ENCODE peak calls at places on chromosomes 4 and X, in six cellular contexts. C is foreskin fibroblast, N is WERI-Rb-1, S is pancreas, K is GM13976, A is neural crest cell. T is an unnamed sample.

GRCh38 chr4:7867701-7868429 is 71.8 kb downstream of the AFAP1 start:
- DNase-seq in C (no peak), N (no peak), S (no peak), K (no peak), A (no peak), T (no peak)

GRCh38 chr4:24369630-24370029 is 214.7 kb downstream of the DHX15 start:
- DNase-seq in C (no peak), N (no peak), S (no peak), K (no peak), A (no peak), T (no peak)

GRCh38 chrX:21438792-21439191 is 64.6 kb downstream of the CNKSR2 start:
- DNase-seq in C (no peak), N (no peak), S (no peak), K (no peak), A (no peak), T (no peak)

GRCh38 chr4:19583827-19584569 is 667.7 kb upstream of the SLIT2 start:
- DNase-seq in C (no peak), N (no peak), S (no peak), K (no peak), A (no peak), T (no peak)

GRCh38 chrX:148867596-148867995 is 367.2 kb downstream of the AFF2 start:
- DNase-seq in C (no peak), N (no peak), S (no peak), K (no peak), A (no peak), T (no peak)

GRCh38 chrX:48897157-48897620 is 379 bp downstream of the TIMM17B start:
- DNase-seq in C (peak), N (peak), S (peak), K (peak), A (peak), T (peak)

GRCh38 chr4:166816901-166817300 is 417.4 kb downstream of the SPOCK3 start:
- DNase-seq in C (no peak), N (no peak), S (no peak), K (no peak), A (no peak), T (no peak)

GRCh38 chrX:63513825-63514574 is 162.9 kb upstream of the SPIN4 start:
- DNase-seq in C (peak), N (no peak), S (no peak), K (no peak), A (no peak), T (no peak)

GRCh38 chrX:72270316-72270866 is 6.7 kb downstream of the RPS4X start:
- DNase-seq in C (no peak), N (no peak), S (no peak), K (no peak), A (no peak), T (no peak)

GRCh38 chr4:768076-768475 is 57.9 kb downstream of the CPLX1 start:
- DNase-seq in C (no peak), N (no peak), S (no peak), K (no peak), A (no peak), T (no peak)

GRCh38 chrX:129980043-129980442 is 2.4 kb upstream of the BCORL1 start:
- DNase-seq in C (no peak), N (peak), S (peak), K (peak), A (no peak), T (no peak)

GRCh38 chr4:41339812-41340809 is 83.4 kb downstream of the UCHL1 start:
- DNase-seq in C (peak), N (peak), S (no peak), K (no peak), A (peak), T (peak)

GRCh38 chr4:37948542-37948941 is 11.7 kb upstream of the PTTG2 start:
- DNase-seq in C (no peak), N (no peak), S (no peak), K (no peak), A (no peak), T (no peak)

GRCh38 chrX:101950581-101950980 is 18.8 kb upstream of the ZMAT1 start:
- DNase-seq in C (no peak), N (no peak), S (no peak), K (no peak), A (no peak), T (no peak)

GRCh38 chr4:153466637-153467153 is 535 bp downstream of the TMEM131L start:
- DNase-seq in C (no peak), N (no peak), S (peak), K (no peak), A (peak), T (no peak)

GRCh38 chr4:184647391-184648101 is 1.7 kb downstream of the CASP3 start:
- DNase-seq in C (no peak), N (no peak), S (no peak), K (no peak), A (no peak), T (no peak)

GRCh38 chrX:13750204-13750603 is 15.7 kb downstream of the OFD1 start:
- DNase-seq in C (no peak), N (no peak), S (no peak), K (peak), A (no peak), T (no peak)

GRCh38 chr4:23932935-23933334 is 43.1 kb upstream of the PPARGC1A start:
- DNase-seq in C (peak), N (no peak), S (no peak), K (no peak), A (no peak), T (no peak)

GRCh38 chrX:69082055-69082752 is 83.0 kb downstream of the PJA1 start:
- DNase-seq in C (no peak), N (no peak), S (peak), K (no peak), A (no peak), T (no peak)

GRCh38 chr4:128810331-128810870 is 901 bp downstream of the JADE1 start:
- DNase-seq in C (peak), N (peak), S (no peak), K (peak), A (no peak), T (peak)

GRCh38 chr4:123547167-123547817 is 150.7 kb downstream of the SPRY1 start:
- DNase-seq in C (no peak), N (no peak), S (peak), K (no peak), A (no peak), T (peak)

GRCh38 chr4:120865985-120866384 is 56.5 kb downstream of the PRDM5 start:
- DNase-seq in C (no peak), N (peak), S (no peak), K (no peak), A (no peak), T (no peak)

GRCh38 chr4:87975466-87975865 is at the start of gene SPP1:
- DNase-seq in C (peak), N (no peak), S (peak), K (peak), A (peak), T (peak)

GRCh38 chr4:100117749-100118148 is 72.5 kb downstream of the DDIT4L start:
- DNase-seq in C (no peak), N (no peak), S (no peak), K (no peak), A (no peak), T (no peak)
- TF ChIP-seq CTCF in C (peak), N (no peak), S (no peak), K (no peak), A (no peak), T (no peak)

DNA sequence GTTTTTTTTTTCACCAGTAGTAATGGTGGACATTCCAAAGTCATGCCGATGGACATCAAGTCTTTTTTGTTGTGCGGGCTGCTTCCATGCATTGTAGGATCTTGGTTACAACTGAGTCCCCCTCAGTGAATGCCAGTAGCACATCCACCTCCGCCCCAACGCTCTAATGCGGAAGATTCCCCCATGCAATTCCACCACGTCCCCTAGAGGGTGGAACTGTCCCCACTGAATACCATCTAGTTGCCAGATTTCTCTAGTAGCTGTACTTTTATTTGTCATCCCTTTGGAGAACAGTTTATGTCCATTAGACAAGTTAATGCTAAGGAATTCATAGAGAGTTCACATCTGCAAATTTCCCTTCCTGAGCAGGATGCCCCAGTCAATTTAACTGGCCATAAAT is 6.7 kb downstream of the SHISA3 start:
- DNase-seq in C (no peak), N (no peak), S (no peak), K (no peak), A (no peak), T (no peak)
- TF ChIP-seq CTCF in C (no peak), N (no peak), S (no peak), K (no peak), A (no peak), T (peak)

DNA sequence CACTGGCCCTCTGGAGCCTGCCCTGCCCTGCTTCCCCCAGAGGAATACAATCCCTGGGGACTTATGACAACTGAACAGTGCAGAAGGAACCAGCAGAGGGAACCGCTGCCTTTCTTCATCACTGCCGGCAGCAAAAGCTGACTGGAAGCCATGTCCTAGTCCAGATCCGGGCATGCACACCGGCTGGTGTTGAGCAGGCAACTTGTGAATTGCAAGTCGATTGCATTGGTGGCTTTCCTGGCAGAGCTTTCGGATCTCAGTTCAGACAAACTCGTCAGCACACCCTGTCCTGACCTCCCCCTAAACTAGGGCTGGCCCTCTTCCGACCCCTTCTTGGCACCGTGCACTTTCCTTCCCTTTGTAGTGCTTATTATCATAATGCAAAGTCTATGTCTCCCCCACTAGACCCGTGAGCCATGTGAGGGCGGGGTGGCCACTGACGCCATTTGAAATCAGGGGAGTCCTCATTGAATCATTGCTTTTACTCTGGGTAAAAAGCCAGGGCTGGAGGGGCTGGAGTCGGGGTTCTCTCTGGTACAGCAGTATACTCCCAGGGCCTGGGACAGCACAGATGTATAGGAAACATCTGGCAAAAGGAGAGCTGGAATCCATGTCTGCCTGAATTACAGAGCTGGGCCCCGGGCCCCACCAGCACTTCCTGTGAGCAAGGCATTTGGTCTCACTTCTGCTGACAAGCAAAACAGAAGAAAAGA is 1.8 kb downstream of the ARHGAP4 start:
- DNase-seq in C (peak), N (peak), S (no peak), K (no peak), A (no peak), T (no peak)
- TF ChIP-seq CTCF in C (no peak), N (peak), S (no peak), K (peak), A (peak), T (no peak)

GRCh38 chr4:107579099-107579498 is 140.9 kb downstream of the PAPSS1 start:
- DNase-seq in C (no peak), N (peak), S (no peak), K (no peak), A (no peak), T (no peak)
- TF ChIP-seq CTCF in C (no peak), N (peak), S (no peak), K (no peak), A (no peak), T (no peak)

DNA sequence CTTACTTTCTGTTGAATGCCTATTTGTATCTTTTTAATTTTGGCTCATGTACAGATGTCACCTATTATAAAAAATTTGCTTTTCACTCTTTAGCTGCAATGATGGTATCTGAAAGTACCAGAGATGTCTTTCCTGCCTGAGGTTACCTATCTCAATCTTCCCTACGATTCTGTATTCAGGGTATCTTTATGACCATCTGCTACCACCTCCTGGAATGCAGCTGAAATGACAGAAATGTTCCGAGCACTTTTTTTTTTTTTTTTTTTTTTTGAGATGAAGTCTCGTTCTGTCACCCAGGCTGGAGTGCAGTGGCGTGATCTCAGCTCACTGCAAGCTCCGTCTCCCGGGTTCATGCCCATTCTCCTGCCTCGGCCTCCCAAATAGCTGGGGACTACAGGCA is 136.4 kb downstream of the REPS2 start:
- DNase-seq in C (no peak), N (peak), S (no peak), K (no peak), A (no peak), T (no peak)
- TF ChIP-seq CTCF in C (no peak), N (no peak), S (no peak), K (no peak), A (peak), T (no peak)

T was measured in endothelial cell.